ENCODE peak calls at places on chromosomes 4 and X, in eight cellular contexts. One of them, this sample, is unnamed.

GRCh38 chrX:150227873-150228272 is 135.2 kb upstream of the MAMLD1 start:
- DNase-seq in stimulated activated CD4-positive, alpha-beta T cell treated with anti-CD3 and anti-CD28 coated beads, Interleukin-2, amount 100 ng/mL, for 24 hours: no peak
- DNase-seq in activated CD4-positive, CD25-positive, alpha-beta regulatory T cell treated with anti-CD3 and anti-CD28 coated beads, Interleukin-2, amount 50 U/mL, for 16 hours: no peak
- DNase-seq in fibroblast of gingiva: no peak
- DNase-seq in Peyer's patch: no peak
- DNase-seq in pulmonary artery endothelial cell: no peak
- DNase-seq in Right ventricle myocardium inferior: no peak
- DNase-seq in Panc1: no peak
- DNase-seq in this sample: no peak

GRCh38 chrX:135516376-135516775 is 4.1 kb upstream of the INTS6L start:
- DNase-seq in pulmonary artery endothelial cell: no peak
- DNase-seq in Panc1: no peak
- DNase-seq in Peyer's patch: no peak
- DNase-seq in fibroblast of gingiva: no peak
- DNase-seq in activated CD4-positive, CD25-positive, alpha-beta regulatory T cell treated with anti-CD3 and anti-CD28 coated beads, Interleukin-2, amount 50 U/mL, for 16 hours: no peak
- DNase-seq in stimulated activated CD4-positive, alpha-beta T cell treated with anti-CD3 and anti-CD28 coated beads, Interleukin-2, amount 100 ng/mL, for 24 hours: no peak
- DNase-seq in Right ventricle myocardium inferior: no peak
- DNase-seq in this sample: no peak

GRCh38 chrX:81868979-81869378 is 667.1 kb downstream of the SH3BGRL start:
- DNase-seq in Right ventricle myocardium inferior: no peak
- DNase-seq in pulmonary artery endothelial cell: no peak
- DNase-seq in activated CD4-positive, CD25-positive, alpha-beta regulatory T cell treated with anti-CD3 and anti-CD28 coated beads, Interleukin-2, amount 50 U/mL, for 16 hours: no peak
- DNase-seq in Peyer's patch: no peak
- DNase-seq in stimulated activated CD4-positive, alpha-beta T cell treated with anti-CD3 and anti-CD28 coated beads, Interleukin-2, amount 100 ng/mL, for 24 hours: no peak
- DNase-seq in fibroblast of gingiva: no peak
- DNase-seq in Panc1: no peak
- DNase-seq in this sample: no peak

GRCh38 chrX:19571708-19572107 is 56.4 kb upstream of the MAP3K15 start:
- DNase-seq in fibroblast of gingiva: no peak
- DNase-seq in pulmonary artery endothelial cell: no peak
- DNase-seq in Peyer's patch: no peak
- DNase-seq in Panc1: no peak
- DNase-seq in activated CD4-positive, CD25-positive, alpha-beta regulatory T cell treated with anti-CD3 and anti-CD28 coated beads, Interleukin-2, amount 50 U/mL, for 16 hours: no peak
- DNase-seq in stimulated activated CD4-positive, alpha-beta T cell treated with anti-CD3 and anti-CD28 coated beads, Interleukin-2, amount 100 ng/mL, for 24 hours: no peak
- DNase-seq in Right ventricle myocardium inferior: no peak
- DNase-seq in this sample: no peak

GRCh38 chr4:188903995-188904394 is 764.8 kb downstream of the TRIML1 start:
- DNase-seq in fibroblast of gingiva: no peak
- DNase-seq in pulmonary artery endothelial cell: no peak
- DNase-seq in Panc1: no peak
- DNase-seq in Right ventricle myocardium inferior: no peak
- DNase-seq in stimulated activated CD4-positive, alpha-beta T cell treated with anti-CD3 and anti-CD28 coated beads, Interleukin-2, amount 100 ng/mL, for 24 hours: no peak
- DNase-seq in Peyer's patch: no peak
- DNase-seq in activated CD4-positive, CD25-positive, alpha-beta regulatory T cell treated with anti-CD3 and anti-CD28 coated beads, Interleukin-2, amount 50 U/mL, for 16 hours: no peak
- DNase-seq in this sample: no peak

GRCh38 chrX:67328496-67328895 is 215.3 kb upstream of the AR start:
- DNase-seq in Panc1: no peak
- DNase-seq in pulmonary artery endothelial cell: no peak
- DNase-seq in activated CD4-positive, CD25-positive, alpha-beta regulatory T cell treated with anti-CD3 and anti-CD28 coated beads, Interleukin-2, amount 50 U/mL, for 16 hours: no peak
- DNase-seq in stimulated activated CD4-positive, alpha-beta T cell treated with anti-CD3 and anti-CD28 coated beads, Interleukin-2, amount 100 ng/mL, for 24 hours: no peak
- DNase-seq in Peyer's patch: no peak
- DNase-seq in Right ventricle myocardium inferior: no peak
- DNase-seq in fibroblast of gingiva: no peak
- DNase-seq in this sample: peak; percentile 1

GRCh38 chr4:1910643-1911042 is 39.5 kb downstream of the NSD2 start:
- DNase-seq in Panc1: no peak
- DNase-seq in Right ventricle myocardium inferior: no peak
- DNase-seq in Peyer's patch: peak; percentile 60
- DNase-seq in fibroblast of gingiva: peak; percentile 71
- DNase-seq in activated CD4-positive, CD25-positive, alpha-beta regulatory T cell treated with anti-CD3 and anti-CD28 coated beads, Interleukin-2, amount 50 U/mL, for 16 hours: no peak
- DNase-seq in stimulated activated CD4-positive, alpha-beta T cell treated with anti-CD3 and anti-CD28 coated beads, Interleukin-2, amount 100 ng/mL, for 24 hours: peak; percentile 18
- DNase-seq in pulmonary artery endothelial cell: peak; percentile 13
- DNase-seq in this sample: no peak

GRCh38 chrX:150062292-150063137 is 124.2 kb upstream of the EOLA2 start:
- DNase-seq in Right ventricle myocardium inferior: peak; percentile 67
- DNase-seq in pulmonary artery endothelial cell: no peak
- DNase-seq in Peyer's patch: no peak
- DNase-seq in activated CD4-positive, CD25-positive, alpha-beta regulatory T cell treated with anti-CD3 and anti-CD28 coated beads, Interleukin-2, amount 50 U/mL, for 16 hours: no peak
- DNase-seq in stimulated activated CD4-positive, alpha-beta T cell treated with anti-CD3 and anti-CD28 coated beads, Interleukin-2, amount 100 ng/mL, for 24 hours: no peak
- DNase-seq in Panc1: no peak
- DNase-seq in fibroblast of gingiva: peak; percentile 76
- DNase-seq in this sample: no peak

GRCh38 chrX:130637591-130637990 is 235.8 kb downstream of the RBMX2 start:
- DNase-seq in fibroblast of gingiva: peak; percentile 35
- DNase-seq in Peyer's patch: no peak
- DNase-seq in pulmonary artery endothelial cell: no peak
- DNase-seq in Panc1: no peak
- DNase-seq in activated CD4-positive, CD25-positive, alpha-beta regulatory T cell treated with anti-CD3 and anti-CD28 coated beads, Interleukin-2, amount 50 U/mL, for 16 hours: no peak
- DNase-seq in stimulated activated CD4-positive, alpha-beta T cell treated with anti-CD3 and anti-CD28 coated beads, Interleukin-2, amount 100 ng/mL, for 24 hours: no peak
- DNase-seq in Right ventricle myocardium inferior: no peak
- DNase-seq in this sample: no peak

GRCh38 chr4:79390890-79391289 is 17.1 kb downstream of the GK2 start:
- DNase-seq in stimulated activated CD4-positive, alpha-beta T cell treated with anti-CD3 and anti-CD28 coated beads, Interleukin-2, amount 100 ng/mL, for 24 hours: no peak
- DNase-seq in Peyer's patch: no peak
- DNase-seq in activated CD4-positive, CD25-positive, alpha-beta regulatory T cell treated with anti-CD3 and anti-CD28 coated beads, Interleukin-2, amount 50 U/mL, for 16 hours: no peak
- DNase-seq in Right ventricle myocardium inferior: no peak
- DNase-seq in fibroblast of gingiva: no peak
- DNase-seq in Panc1: no peak
- DNase-seq in pulmonary artery endothelial cell: no peak
- DNase-seq in this sample: no peak

GRCh38 chr4:82201805-82202636 is 171.8 kb downstream of the HNRNPD start:
- DNase-seq in activated CD4-positive, CD25-positive, alpha-beta regulatory T cell treated with anti-CD3 and anti-CD28 coated beads, Interleukin-2, amount 50 U/mL, for 16 hours: no peak
- DNase-seq in Peyer's patch: peak; percentile 79
- DNase-seq in pulmonary artery endothelial cell: peak; percentile 5
- DNase-seq in Panc1: peak; percentile 7
- DNase-seq in stimulated activated CD4-positive, alpha-beta T cell treated with anti-CD3 and anti-CD28 coated beads, Interleukin-2, amount 100 ng/mL, for 24 hours: peak; percentile 55
- DNase-seq in Right ventricle myocardium inferior: no peak
- DNase-seq in fibroblast of gingiva: no peak
- DNase-seq in this sample: peak; percentile 51

GRCh38 chr4:184444215-184444952 is 30.0 kb downstream of the IRF2 start:
- DNase-seq in stimulated activated CD4-positive, alpha-beta T cell treated with anti-CD3 and anti-CD28 coated beads, Interleukin-2, amount 100 ng/mL, for 24 hours: no peak
- DNase-seq in activated CD4-positive, CD25-positive, alpha-beta regulatory T cell treated with anti-CD3 and anti-CD28 coated beads, Interleukin-2, amount 50 U/mL, for 16 hours: no peak
- DNase-seq in Panc1: no peak
- DNase-seq in Peyer's patch: no peak
- DNase-seq in fibroblast of gingiva: no peak
- DNase-seq in Right ventricle myocardium inferior: no peak
- DNase-seq in pulmonary artery endothelial cell: no peak
- DNase-seq in this sample: no peak

GRCh38 chr4:54940996-54941395 is 184.4 kb downstream of the KDR start:
- DNase-seq in Panc1: no peak
- DNase-seq in stimulated activated CD4-positive, alpha-beta T cell treated with anti-CD3 and anti-CD28 coated beads, Interleukin-2, amount 100 ng/mL, for 24 hours: peak; percentile 15
- DNase-seq in Peyer's patch: no peak
- DNase-seq in activated CD4-positive, CD25-positive, alpha-beta regulatory T cell treated with anti-CD3 and anti-CD28 coated beads, Interleukin-2, amount 50 U/mL, for 16 hours: no peak
- DNase-seq in pulmonary artery endothelial cell: no peak
- DNase-seq in fibroblast of gingiva: no peak
- DNase-seq in Right ventricle myocardium inferior: no peak
- DNase-seq in this sample: no peak

GRCh38 chrX:95612350-95612749 is 1072.3 kb upstream of the DIAPH2 start:
- DNase-seq in stimulated activated CD4-positive, alpha-beta T cell treated with anti-CD3 and anti-CD28 coated beads, Interleukin-2, amount 100 ng/mL, for 24 hours: no peak
- DNase-seq in fibroblast of gingiva: no peak
- DNase-seq in Peyer's patch: no peak
- DNase-seq in Right ventricle myocardium inferior: no peak
- DNase-seq in activated CD4-positive, CD25-positive, alpha-beta regulatory T cell treated with anti-CD3 and anti-CD28 coated beads, Interleukin-2, amount 50 U/mL, for 16 hours: no peak
- DNase-seq in Panc1: no peak
- DNase-seq in pulmonary artery endothelial cell: no peak
- DNase-seq in this sample: no peak

GRCh38 chr4:6589444-6589843 is 14.5 kb downstream of the MAN2B2 start:
- DNase-seq in stimulated activated CD4-positive, alpha-beta T cell treated with anti-CD3 and anti-CD28 coated beads, Interleukin-2, amount 100 ng/mL, for 24 hours: no peak
- DNase-seq in Peyer's patch: no peak
- DNase-seq in fibroblast of gingiva: no peak
- DNase-seq in pulmonary artery endothelial cell: no peak
- DNase-seq in activated CD4-positive, CD25-positive, alpha-beta regulatory T cell treated with anti-CD3 and anti-CD28 coated beads, Interleukin-2, amount 50 U/mL, for 16 hours: no peak
- DNase-seq in Panc1: no peak
- DNase-seq in Right ventricle myocardium inferior: no peak
- DNase-seq in this sample: no peak

GRCh38 chr4:56261027-56261426 is 126.3 kb downstream of the AASDH start:
- DNase-seq in Right ventricle myocardium inferior: no peak
- DNase-seq in Peyer's patch: no peak
- DNase-seq in stimulated activated CD4-positive, alpha-beta T cell treated with anti-CD3 and anti-CD28 coated beads, Interleukin-2, amount 100 ng/mL, for 24 hours: peak; percentile 66
- DNase-seq in activated CD4-positive, CD25-positive, alpha-beta regulatory T cell treated with anti-CD3 and anti-CD28 coated beads, Interleukin-2, amount 50 U/mL, for 16 hours: no peak
- DNase-seq in pulmonary artery endothelial cell: no peak
- DNase-seq in fibroblast of gingiva: no peak
- DNase-seq in Panc1: no peak
- DNase-seq in this sample: peak; percentile 28

GRCh38 chrX:42739258-42739657 is 38.7 kb downstream of the PPP1R2C start:
- DNase-seq in stimulated activated CD4-positive, alpha-beta T cell treated with anti-CD3 and anti-CD28 coated beads, Interleukin-2, amount 100 ng/mL, for 24 hours: no peak
- DNase-seq in activated CD4-positive, CD25-positive, alpha-beta regulatory T cell treated with anti-CD3 and anti-CD28 coated beads, Interleukin-2, amount 50 U/mL, for 16 hours: no peak
- DNase-seq in Panc1: no peak
- DNase-seq in Right ventricle myocardium inferior: no peak
- DNase-seq in Peyer's patch: no peak
- DNase-seq in pulmonary artery endothelial cell: no peak
- DNase-seq in fibroblast of gingiva: peak; percentile 3
- DNase-seq in this sample: no peak

GRCh38 chr4:168832746-168833575 is 177.1 kb downstream of the CBR4 start:
- DNase-seq in fibroblast of gingiva: no peak
- DNase-seq in pulmonary artery endothelial cell: no peak
- DNase-seq in activated CD4-positive, CD25-positive, alpha-beta regulatory T cell treated with anti-CD3 and anti-CD28 coated beads, Interleukin-2, amount 50 U/mL, for 16 hours: no peak
- DNase-seq in Panc1: no peak
- DNase-seq in Peyer's patch: peak; percentile 50
- DNase-seq in Right ventricle myocardium inferior: peak; percentile 77
- DNase-seq in stimulated activated CD4-positive, alpha-beta T cell treated with anti-CD3 and anti-CD28 coated beads, Interleukin-2, amount 100 ng/mL, for 24 hours: no peak
- DNase-seq in this sample: no peak

GRCh38 chr4:25760518-25761157 is 102.2 kb downstream of the SEL1L3 start:
- DNase-seq in Peyer's patch: no peak
- DNase-seq in Right ventricle myocardium inferior: no peak
- DNase-seq in stimulated activated CD4-positive, alpha-beta T cell treated with anti-CD3 and anti-CD28 coated beads, Interleukin-2, amount 100 ng/mL, for 24 hours: no peak
- DNase-seq in activated CD4-positive, CD25-positive, alpha-beta regulatory T cell treated with anti-CD3 and anti-CD28 coated beads, Interleukin-2, amount 50 U/mL, for 16 hours: no peak
- DNase-seq in fibroblast of gingiva: no peak
- DNase-seq in pulmonary artery endothelial cell: no peak
- DNase-seq in Panc1: no peak
- DNase-seq in this sample: no peak

GRCh38 chr4:133484287-133484686 is 335.2 kb downstream of the PCDH10 start:
- DNase-seq in stimulated activated CD4-positive, alpha-beta T cell treated with anti-CD3 and anti-CD28 coated beads, Interleukin-2, amount 100 ng/mL, for 24 hours: no peak
- DNase-seq in Right ventricle myocardium inferior: no peak
- DNase-seq in activated CD4-positive, CD25-positive, alpha-beta regulatory T cell treated with anti-CD3 and anti-CD28 coated beads, Interleukin-2, amount 50 U/mL, for 16 hours: no peak
- DNase-seq in Peyer's patch: no peak
- DNase-seq in Panc1: no peak
- DNase-seq in pulmonary artery endothelial cell: no peak
- DNase-seq in fibroblast of gingiva: no peak
- DNase-seq in this sample: no peak

GRCh38 chr4:34105311-34105710 is 2139.0 kb downstream of the ARAP2 start:
- DNase-seq in fibroblast of gingiva: no peak
- DNase-seq in Peyer's patch: no peak
- DNase-seq in stimulated activated CD4-positive, alpha-beta T cell treated with anti-CD3 and anti-CD28 coated beads, Interleukin-2, amount 100 ng/mL, for 24 hours: no peak
- DNase-seq in Right ventricle myocardium inferior: no peak
- DNase-seq in pulmonary artery endothelial cell: no peak
- DNase-seq in activated CD4-positive, CD25-positive, alpha-beta regulatory T cell treated with anti-CD3 and anti-CD28 coated beads, Interleukin-2, amount 50 U/mL, for 16 hours: no peak
- DNase-seq in Panc1: no peak
- DNase-seq in this sample: no peak

GRCh38 chr4:24471623-24472510 is 112.5 kb downstream of the DHX15 start:
- DNase-seq in fibroblast of gingiva: no peak
- DNase-seq in activated CD4-positive, CD25-positive, alpha-beta regulatory T cell treated with anti-CD3 and anti-CD28 coated beads, Interleukin-2, amount 50 U/mL, for 16 hours: no peak
- DNase-seq in stimulated activated CD4-positive, alpha-beta T cell treated with anti-CD3 and anti-CD28 coated beads, Interleukin-2, amount 100 ng/mL, for 24 hours: peak; percentile 16
- DNase-seq in Panc1: no peak
- DNase-seq in Peyer's patch: no peak
- DNase-seq in pulmonary artery endothelial cell: no peak
- DNase-seq in Right ventricle myocardium inferior: no peak
- DNase-seq in this sample: no peak

GRCh38 chr4:110195561-110196205 is 2.7 kb downstream of the ELOVL6 start:
- DNase-seq in fibroblast of gingiva: peak; percentile 16
- DNase-seq in stimulated activated CD4-positive, alpha-beta T cell treated with anti-CD3 and anti-CD28 coated beads, Interleukin-2, amount 100 ng/mL, for 24 hours: no peak
- DNase-seq in pulmonary artery endothelial cell: no peak
- DNase-seq in Right ventricle myocardium inferior: no peak
- DNase-seq in Panc1: no peak
- DNase-seq in activated CD4-positive, CD25-positive, alpha-beta regulatory T cell treated with anti-CD3 and anti-CD28 coated beads, Interleukin-2, amount 50 U/mL, for 16 hours: no peak
- DNase-seq in Peyer's patch: no peak
- DNase-seq in this sample: peak; percentile 59

GRCh38 chrX:71198066-71198465 is 25.0 kb upstream of the GJB1 start:
- DNase-seq in Panc1: no peak
- DNase-seq in Peyer's patch: no peak
- DNase-seq in pulmonary artery endothelial cell: no peak
- DNase-seq in stimulated activated CD4-positive, alpha-beta T cell treated with anti-CD3 and anti-CD28 coated beads, Interleukin-2, amount 100 ng/mL, for 24 hours: no peak
- DNase-seq in fibroblast of gingiva: no peak
- DNase-seq in Right ventricle myocardium inferior: no peak
- DNase-seq in activated CD4-positive, CD25-positive, alpha-beta regulatory T cell treated with anti-CD3 and anti-CD28 coated beads, Interleukin-2, amount 50 U/mL, for 16 hours: no peak
- DNase-seq in this sample: peak; percentile 53

GRCh38 chrX:10636337-10636736 is 16.0 kb upstream of the MID1 start:
- DNase-seq in Panc1: no peak
- DNase-seq in stimulated activated CD4-positive, alpha-beta T cell treated with anti-CD3 and anti-CD28 coated beads, Interleukin-2, amount 100 ng/mL, for 24 hours: no peak
- DNase-seq in pulmonary artery endothelial cell: no peak
- DNase-seq in fibroblast of gingiva: peak; percentile 56
- DNase-seq in Right ventricle myocardium inferior: no peak
- DNase-seq in Peyer's patch: peak; percentile 50
- DNase-seq in activated CD4-positive, CD25-positive, alpha-beta regulatory T cell treated with anti-CD3 and anti-CD28 coated beads, Interleukin-2, amount 50 U/mL, for 16 hours: no peak
- DNase-seq in this sample: no peak

GRCh38 chr4:140497428-140497775 is 691 bp downstream of the MGAT4D start:
- DNase-seq in Right ventricle myocardium inferior: no peak
- DNase-seq in Peyer's patch: no peak
- DNase-seq in activated CD4-positive, CD25-positive, alpha-beta regulatory T cell treated with anti-CD3 and anti-CD28 coated beads, Interleukin-2, amount 50 U/mL, for 16 hours: no peak
- DNase-seq in Panc1: no peak
- DNase-seq in stimulated activated CD4-positive, alpha-beta T cell treated with anti-CD3 and anti-CD28 coated beads, Interleukin-2, amount 100 ng/mL, for 24 hours: no peak
- DNase-seq in fibroblast of gingiva: no peak
- DNase-seq in pulmonary artery endothelial cell: no peak
- DNase-seq in this sample: no peak

GRCh38 chr4:101037249-101037648 is 310.1 kb downstream of the PPP3CA start:
- DNase-seq in Right ventricle myocardium inferior: no peak
- DNase-seq in Panc1: no peak
- DNase-seq in fibroblast of gingiva: no peak
- DNase-seq in pulmonary artery endothelial cell: peak; percentile 47
- DNase-seq in activated CD4-positive, CD25-positive, alpha-beta regulatory T cell treated with anti-CD3 and anti-CD28 coated beads, Interleukin-2, amount 50 U/mL, for 16 hours: no peak
- DNase-seq in Peyer's patch: no peak
- DNase-seq in stimulated activated CD4-positive, alpha-beta T cell treated with anti-CD3 and anti-CD28 coated beads, Interleukin-2, amount 100 ng/mL, for 24 hours: no peak
- DNase-seq in this sample: no peak

This sample was measured in KG1.